ENCODE peak calls at places on chromosomes 1 and 21, in seven cellular contexts. O is left colon; V is mucosa of gallbladder; J is activated naive CD4-positive, alpha-beta T cell treated with anti-CD3 and anti-CD28 coated beads, Interleukin-2, amount 50 U/mL, for 72 hours; X is GM13976; Y is stimulated activated CD4-positive, alpha-beta T cell treated with anti-CD3 and anti-CD28 coated beads, TNF-alpha, amount 100 ng/mL, for 48 hours; W is nucleus accumbens. K is an unnamed sample.
A peak's percentile ranks its signal among the peaks of the same experiment; 100 is the strongest.

GRCh38 chr1:92599184-92599583 is 112.5 kb upstream of the GFI1 start:
- DNase-seq in O (no peak), V (no peak), J (no peak), X (peak; percentile 42), Y (no peak), W (no peak), K (no peak)

GRCh38 chr1:226603030-226603960 is 54.7 kb downstream of the STUM start:
- DNase-seq in O (peak; percentile 35), V (no peak), J (no peak), X (no peak), Y (no peak), W (peak; percentile 19), K (no peak)

GRCh38 chr1:64540265-64540791 is 70.4 kb downstream of the CACHD1 start:
- DNase-seq in O (no peak), V (no peak), J (no peak), X (no peak), Y (no peak), W (no peak), K (no peak)

GRCh38 chr1:229920683-229921082 is 146.4 kb upstream of the GALNT2 start:
- DNase-seq in O (no peak), V (no peak), J (no peak), X (no peak), Y (no peak), W (no peak), K (no peak)

GRCh38 chr1:941588-942383 is 17.3 kb downstream of the NOC2L start:
- DNase-seq in O (peak; percentile 69), V (peak; percentile 69), J (no peak), X (peak; percentile 76), Y (no peak), W (no peak), K (no peak)

GRCh38 chr1:33161061-33161681 is 20.7 kb downstream of the TRIM62 start:
- DNase-seq in O (peak; percentile 33), V (peak; percentile 35), J (no peak), X (no peak), Y (no peak), W (peak; percentile 85), K (no peak)

GRCh38 chr1:174052621-174053020 is 30.5 kb upstream of the RC3H1 start:
- DNase-seq in O (no peak), V (no peak), J (no peak), X (no peak), Y (no peak), W (no peak), K (no peak)

GRCh38 chr1:1422465-1423244 is 1.6 kb upstream of the ANKRD65 start:
- DNase-seq in O (no peak), V (no peak), J (no peak), X (no peak), Y (no peak), W (no peak), K (no peak)

GRCh38 chr1:48744032-48744431 is 32.7 kb downstream of the BEND5 start:
- DNase-seq in O (no peak), V (no peak), J (no peak), X (no peak), Y (no peak), W (no peak), K (no peak)

GRCh38 chr1:152458384-152459185 is 44.5 kb upstream of the CRNN start:
- DNase-seq in O (peak; percentile 83), V (peak; percentile 86), J (peak; percentile 84), X (peak; percentile 62), Y (peak; percentile 65), W (peak; percentile 47), K (no peak)

GRCh38 chr21:46345861-46346260 is 21.9 kb downstream of the PCNT start:
- DNase-seq in O (no peak), V (no peak), J (no peak), X (no peak), Y (no peak), W (no peak), K (no peak)

GRCh38 chr21:45439171-45439872 is 34.4 kb downstream of the COL18A1 start:
- DNase-seq in O (peak; percentile 87), V (peak; percentile 85), J (peak; percentile 90), X (peak; percentile 95), Y (peak; percentile 69), W (peak; percentile 63), K (peak; percentile 95)

GRCh38 chr1:182761396-182762395 is 27.9 kb upstream of the NPL start:
- DNase-seq in O (no peak), V (no peak), J (no peak), X (no peak), Y (no peak), W (no peak), K (no peak)

GRCh38 chr1:228098323-228098931 is 4.7 kb downstream of the C1orf35 start:
- DNase-seq in O (no peak), V (no peak), J (no peak), X (peak; percentile 11), Y (no peak), W (no peak), K (peak; percentile 69)

GRCh38 chr1:34983700-34984355 is 1.3 kb downstream of the TMEM35B start:
- DNase-seq in O (no peak), V (peak; percentile 75), J (no peak), X (no peak), Y (no peak), W (no peak), K (no peak)

GRCh38 chr1:51719146-51719545 is 102.3 kb downstream of the OSBPL9 start:
- DNase-seq in O (no peak), V (no peak), J (no peak), X (no peak), Y (no peak), W (no peak), K (no peak)

GRCh38 chr1:168583571-168583970 is 7.2 kb downstream of the XCL1 start:
- DNase-seq in O (no peak), V (no peak), J (no peak), X (no peak), Y (no peak), W (no peak), K (no peak)

GRCh38 chr1:62991152-62991551 is 207.2 kb downstream of the ATG4C start:
- DNase-seq in O (no peak), V (no peak), J (no peak), X (no peak), Y (no peak), W (no peak), K (no peak)

GRCh38 chr1:150560011-150560438 is 10.8 kb downstream of the ADAMTSL4 start:
- DNase-seq in O (peak; percentile 84), V (peak; percentile 82), J (peak; percentile 86), X (peak; percentile 88), Y (peak; percentile 54), W (peak; percentile 30), K (no peak)

GRCh38 chr1:97093742-97094141 is 372.2 kb downstream of the PTBP2 start:
- DNase-seq in O (no peak), V (no peak), J (no peak), X (no peak), Y (no peak), W (no peak), K (no peak)

GRCh38 chr1:163115887-163116286 is 46.7 kb downstream of the RGS4 start:
- DNase-seq in O (no peak), V (no peak), J (no peak), X (no peak), Y (no peak), W (no peak), K (no peak)

GRCh38 chr1:160795951-160796383 is at the start of gene LY9:
- DNase-seq in O (peak; percentile 47), V (peak; percentile 49), J (peak; percentile 62), X (peak; percentile 63), Y (peak; percentile 66), W (no peak), K (no peak)

GRCh38 chr1:222010306-222010705 is 268.4 kb upstream of the DUSP10 start:
- DNase-seq in O (no peak), V (no peak), J (no peak), X (no peak), Y (no peak), W (no peak), K (no peak)

GRCh38 chr1:78678324-78678723 is 28.7 kb downstream of the IFI44 start:
- DNase-seq in O (no peak), V (no peak), J (no peak), X (no peak), Y (no peak), W (no peak), K (no peak)

GRCh38 chr1:239882967-239883366 is 208.7 kb upstream of the FMN2 start:
- DNase-seq in O (no peak), V (no peak), J (no peak), X (no peak), Y (no peak), W (no peak), K (no peak)

GRCh38 chr1:111489604-111490003 is 13.8 kb downstream of the ADORA3 start:
- DNase-seq in O (no peak), V (peak; percentile 51), J (no peak), X (no peak), Y (no peak), W (no peak), K (no peak)

GRCh38 chr1:82564338-82564737 is 763.6 kb downstream of the ADGRL2 start:
- DNase-seq in O (no peak), V (no peak), J (no peak), X (no peak), Y (no peak), W (no peak), K (no peak)

GRCh38 chr1:170853302-170853701 is 82.0 kb upstream of the MROH9 start:
- DNase-seq in O (no peak), V (no peak), J (no peak), X (peak; percentile 51), Y (no peak), W (no peak), K (no peak)

GRCh38 chr1:80639777-80640533 is 1160.8 kb upstream of the ADGRL2 start:
- DNase-seq in O (no peak), V (no peak), J (no peak), X (peak; percentile 26), Y (no peak), W (no peak), K (no peak)

GRCh38 chr1:54794401-54795099 is 6.6 kb downstream of the TTC22 start:
- DNase-seq in O (peak; percentile 82), V (peak; percentile 68), J (no peak), X (no peak), Y (no peak), W (no peak), K (no peak)

K was measured in mesenteric fat pad.